ENCODE peak calls at places on chromosomes 7 and 10, in six cellular contexts. One of them, this sample, is unnamed.

GRCh38 chr10:74290703-74291102 is 139.7 kb downstream of the ADK start:
- DNase-seq in nephron progenitor cell: no peak
- DNase-seq in stimulated activated naive CD8-positive, alpha-beta T cell treated with anti-CD3 and anti-CD28 coated beads, Interleukin-15, Interleukin-2, amounts not matched to agents 100 U/mL and 50 U/mL, for 24 hours: no peak
- DNase-seq in activated CD4-positive, alpha-beta T cell treated with anti-CD3 and anti-CD28 coated beads for 4 hours: no peak
- DNase-seq in lower lobe of right lung: no peak
- DNase-seq in astrocyte: peak
- DNase-seq in this sample: no peak

GRCh38 chr7:774161-775109 is 47.4 kb upstream of the PRKAR1B start:
- DNase-seq in stimulated activated naive CD8-positive, alpha-beta T cell treated with anti-CD3 and anti-CD28 coated beads, Interleukin-15, Interleukin-2, amounts not matched to agents 100 U/mL and 50 U/mL, for 24 hours: peak
- DNase-seq in astrocyte: no peak
- DNase-seq in activated CD4-positive, alpha-beta T cell treated with anti-CD3 and anti-CD28 coated beads for 4 hours: peak
- DNase-seq in nephron progenitor cell: peak
- DNase-seq in lower lobe of right lung: no peak
- DNase-seq in this sample: peak

GRCh38 chr7:115054478-115055122 is 132.7 kb downstream of the MDFIC start:
- DNase-seq in lower lobe of right lung: no peak
- DNase-seq in nephron progenitor cell: no peak
- DNase-seq in activated CD4-positive, alpha-beta T cell treated with anti-CD3 and anti-CD28 coated beads for 4 hours: no peak
- DNase-seq in stimulated activated naive CD8-positive, alpha-beta T cell treated with anti-CD3 and anti-CD28 coated beads, Interleukin-15, Interleukin-2, amounts not matched to agents 100 U/mL and 50 U/mL, for 24 hours: no peak
- DNase-seq in astrocyte: no peak
- DNase-seq in this sample: no peak

GRCh38 chr7:158676171-158676840 is 28.3 kb downstream of the NCAPG2 start:
- DNase-seq in activated CD4-positive, alpha-beta T cell treated with anti-CD3 and anti-CD28 coated beads for 4 hours: no peak
- DNase-seq in astrocyte: peak
- DNase-seq in nephron progenitor cell: no peak
- DNase-seq in stimulated activated naive CD8-positive, alpha-beta T cell treated with anti-CD3 and anti-CD28 coated beads, Interleukin-15, Interleukin-2, amounts not matched to agents 100 U/mL and 50 U/mL, for 24 hours: no peak
- DNase-seq in lower lobe of right lung: no peak
- DNase-seq in this sample: no peak

GRCh38 chr7:70681847-70682350 is 450.0 kb upstream of the GALNT17 start:
- DNase-seq in activated CD4-positive, alpha-beta T cell treated with anti-CD3 and anti-CD28 coated beads for 4 hours: no peak
- DNase-seq in nephron progenitor cell: no peak
- DNase-seq in lower lobe of right lung: no peak
- DNase-seq in astrocyte: no peak
- DNase-seq in stimulated activated naive CD8-positive, alpha-beta T cell treated with anti-CD3 and anti-CD28 coated beads, Interleukin-15, Interleukin-2, amounts not matched to agents 100 U/mL and 50 U/mL, for 24 hours: peak
- DNase-seq in this sample: no peak

GRCh38 chr7:115869811-115870210 is 160.8 kb downstream of the TFEC start:
- DNase-seq in stimulated activated naive CD8-positive, alpha-beta T cell treated with anti-CD3 and anti-CD28 coated beads, Interleukin-15, Interleukin-2, amounts not matched to agents 100 U/mL and 50 U/mL, for 24 hours: no peak
- DNase-seq in lower lobe of right lung: no peak
- DNase-seq in nephron progenitor cell: no peak
- DNase-seq in activated CD4-positive, alpha-beta T cell treated with anti-CD3 and anti-CD28 coated beads for 4 hours: no peak
- DNase-seq in astrocyte: no peak
- DNase-seq in this sample: no peak

GRCh38 chr7:1516586-1517251 is 12.5 kb upstream of the INTS1 start:
- DNase-seq in stimulated activated naive CD8-positive, alpha-beta T cell treated with anti-CD3 and anti-CD28 coated beads, Interleukin-15, Interleukin-2, amounts not matched to agents 100 U/mL and 50 U/mL, for 24 hours: no peak
- DNase-seq in nephron progenitor cell: no peak
- DNase-seq in lower lobe of right lung: no peak
- DNase-seq in activated CD4-positive, alpha-beta T cell treated with anti-CD3 and anti-CD28 coated beads for 4 hours: no peak
- DNase-seq in astrocyte: no peak
- DNase-seq in this sample: no peak

GRCh38 chr10:132562916-132563456 is 25.4 kb downstream of the INPP5A start:
- DNase-seq in lower lobe of right lung: no peak
- DNase-seq in activated CD4-positive, alpha-beta T cell treated with anti-CD3 and anti-CD28 coated beads for 4 hours: no peak
- DNase-seq in astrocyte: no peak
- DNase-seq in stimulated activated naive CD8-positive, alpha-beta T cell treated with anti-CD3 and anti-CD28 coated beads, Interleukin-15, Interleukin-2, amounts not matched to agents 100 U/mL and 50 U/mL, for 24 hours: no peak
- DNase-seq in nephron progenitor cell: no peak
- DNase-seq in this sample: no peak